ENCODE peak calls at places on chromosomes 16 and 17, in seven cellular contexts. One of them, this sample, is unnamed.
A peak's percentile ranks its signal among the peaks of the same experiment; 100 is the strongest.

GRCh38 chr16:81808933-81809480 is 29.9 kb downstream of the PLCG2 start:
- DNase-seq in neuronal stem cell: no peak
- DNase-seq in CD4-positive, CD25-positive, alpha-beta regulatory T cell: no peak
- DNase-seq in mucosa of descending colon: no peak
- DNase-seq in breast epithelium: no peak
- DNase-seq in OCI-LY7: peak; percentile 95
- DNase-seq in colonic mucosa: no peak
- DNase-seq in this sample: no peak

GRCh38 chr16:29940656-29941055 is 14.6 kb upstream of the KCTD13 start:
- DNase-seq in OCI-LY7: no peak
- DNase-seq in breast epithelium: no peak
- DNase-seq in neuronal stem cell: no peak
- DNase-seq in mucosa of descending colon: no peak
- DNase-seq in CD4-positive, CD25-positive, alpha-beta regulatory T cell: no peak
- DNase-seq in colonic mucosa: no peak
- DNase-seq in this sample: no peak

GRCh38 chr17:67672592-67672991 is 45.1 kb upstream of the NOL11 start:
- DNase-seq in OCI-LY7: no peak
- DNase-seq in breast epithelium: peak; percentile 50
- DNase-seq in colonic mucosa: no peak
- DNase-seq in CD4-positive, CD25-positive, alpha-beta regulatory T cell: no peak
- DNase-seq in mucosa of descending colon: no peak
- DNase-seq in neuronal stem cell: no peak
- DNase-seq in this sample: no peak

GRCh38 chr17:27882162-27882840 is 10.9 kb downstream of the LYRM9 start:
- DNase-seq in CD4-positive, CD25-positive, alpha-beta regulatory T cell: no peak
- DNase-seq in mucosa of descending colon: no peak
- DNase-seq in OCI-LY7: no peak
- DNase-seq in neuronal stem cell: no peak
- DNase-seq in colonic mucosa: no peak
- DNase-seq in breast epithelium: no peak
- DNase-seq in this sample: no peak

GRCh38 chr17:43816336-43817320 is 16.3 kb downstream of the MPP3 start:
- DNase-seq in CD4-positive, CD25-positive, alpha-beta regulatory T cell: no peak
- DNase-seq in colonic mucosa: no peak
- DNase-seq in neuronal stem cell: no peak
- DNase-seq in breast epithelium: no peak
- DNase-seq in OCI-LY7: no peak
- DNase-seq in mucosa of descending colon: no peak
- DNase-seq in this sample: no peak

GRCh38 chr17:29039764-29040598 is 3.0 kb upstream of the PIPOX start:
- DNase-seq in mucosa of descending colon: no peak
- DNase-seq in CD4-positive, CD25-positive, alpha-beta regulatory T cell: no peak
- DNase-seq in breast epithelium: peak; percentile 25
- DNase-seq in OCI-LY7: no peak
- DNase-seq in colonic mucosa: no peak
- DNase-seq in neuronal stem cell: no peak
- DNase-seq in this sample: no peak

GRCh38 chr16:54506691-54507090 is 220.1 kb upstream of the IRX3 start:
- DNase-seq in neuronal stem cell: no peak
- DNase-seq in OCI-LY7: no peak
- DNase-seq in colonic mucosa: no peak
- DNase-seq in mucosa of descending colon: no peak
- DNase-seq in CD4-positive, CD25-positive, alpha-beta regulatory T cell: no peak
- DNase-seq in breast epithelium: no peak
- DNase-seq in this sample: no peak

GRCh38 chr16:58634265-58634802 is 4.7 kb upstream of the CNOT1 start:
- DNase-seq in mucosa of descending colon: no peak
- DNase-seq in colonic mucosa: no peak
- DNase-seq in breast epithelium: no peak
- DNase-seq in CD4-positive, CD25-positive, alpha-beta regulatory T cell: no peak
- DNase-seq in OCI-LY7: no peak
- DNase-seq in neuronal stem cell: no peak
- DNase-seq in this sample: no peak

GRCh38 chr17:29347831-29348281 is 42.3 kb upstream of the TAOK1 start:
- DNase-seq in neuronal stem cell: no peak
- DNase-seq in mucosa of descending colon: no peak
- DNase-seq in CD4-positive, CD25-positive, alpha-beta regulatory T cell: no peak
- DNase-seq in OCI-LY7: no peak
- DNase-seq in colonic mucosa: no peak
- DNase-seq in breast epithelium: peak; percentile 25
- DNase-seq in this sample: no peak

GRCh38 chr16:17578921-17579876 is 108.4 kb upstream of the XYLT1 start:
- DNase-seq in OCI-LY7: peak; percentile 71
- DNase-seq in neuronal stem cell: peak; percentile 86
- DNase-seq in colonic mucosa: peak; percentile 77
- DNase-seq in breast epithelium: peak; percentile 55
- DNase-seq in mucosa of descending colon: no peak
- DNase-seq in CD4-positive, CD25-positive, alpha-beta regulatory T cell: peak; percentile 72
- DNase-seq in this sample: peak; percentile 21

GRCh38 chr16:75401697-75402096 is 31.6 kb downstream of the CFDP1 start:
- DNase-seq in mucosa of descending colon: no peak
- DNase-seq in colonic mucosa: no peak
- DNase-seq in breast epithelium: no peak
- DNase-seq in CD4-positive, CD25-positive, alpha-beta regulatory T cell: no peak
- DNase-seq in OCI-LY7: no peak
- DNase-seq in neuronal stem cell: no peak
- DNase-seq in this sample: no peak

GRCh38 chr17:75250009-75250471 is 11.4 kb downstream of the GGA3 start:
- DNase-seq in CD4-positive, CD25-positive, alpha-beta regulatory T cell: peak; percentile 82
- DNase-seq in mucosa of descending colon: no peak
- DNase-seq in OCI-LY7: peak; percentile 50
- DNase-seq in neuronal stem cell: no peak
- DNase-seq in breast epithelium: no peak
- DNase-seq in colonic mucosa: no peak
- DNase-seq in this sample: peak; percentile 51

GRCh38 chr16:54843424-54843750 is 87.3 kb upstream of the IRX5 start:
- DNase-seq in CD4-positive, CD25-positive, alpha-beta regulatory T cell: no peak
- DNase-seq in neuronal stem cell: no peak
- DNase-seq in colonic mucosa: no peak
- DNase-seq in OCI-LY7: no peak
- DNase-seq in mucosa of descending colon: no peak
- DNase-seq in breast epithelium: no peak
- DNase-seq in this sample: no peak

GRCh38 chr17:44095647-44096496 is 25.3 kb downstream of the G6PC3 start:
- DNase-seq in neuronal stem cell: peak; percentile 91
- DNase-seq in breast epithelium: no peak
- DNase-seq in OCI-LY7: no peak
- DNase-seq in CD4-positive, CD25-positive, alpha-beta regulatory T cell: no peak
- DNase-seq in mucosa of descending colon: peak; percentile 67
- DNase-seq in colonic mucosa: peak; percentile 81
- DNase-seq in this sample: peak; percentile 68

GRCh38 chr16:86970726-86971125 is 346.5 kb downstream of the C16orf95 start:
- DNase-seq in mucosa of descending colon: no peak
- DNase-seq in colonic mucosa: no peak
- DNase-seq in OCI-LY7: no peak
- DNase-seq in CD4-positive, CD25-positive, alpha-beta regulatory T cell: no peak
- DNase-seq in neuronal stem cell: no peak
- DNase-seq in breast epithelium: no peak
- DNase-seq in this sample: peak; percentile 9

GRCh38 chr17:63932008-63932561 is at the start of gene CD79B:
- DNase-seq in OCI-LY7: peak; percentile 93
- DNase-seq in colonic mucosa: no peak
- DNase-seq in breast epithelium: no peak
- DNase-seq in CD4-positive, CD25-positive, alpha-beta regulatory T cell: peak; percentile 73
- DNase-seq in mucosa of descending colon: peak; percentile 81
- DNase-seq in neuronal stem cell: no peak
- DNase-seq in this sample: no peak

GRCh38 chr17:8173056-8173870 is 2.9 kb downstream of the TMEM107 start:
- DNase-seq in breast epithelium: peak; percentile 86
- DNase-seq in mucosa of descending colon: peak; percentile 79
- DNase-seq in colonic mucosa: peak; percentile 85
- DNase-seq in CD4-positive, CD25-positive, alpha-beta regulatory T cell: peak; percentile 95
- DNase-seq in OCI-LY7: peak; percentile 95
- DNase-seq in neuronal stem cell: peak; percentile 77
- DNase-seq in this sample: peak; percentile 67

GRCh38 chr17:700504-701094 is 14.0 kb downstream of the VPS53 start:
- DNase-seq in neuronal stem cell: no peak
- DNase-seq in breast epithelium: no peak
- DNase-seq in CD4-positive, CD25-positive, alpha-beta regulatory T cell: peak; percentile 54
- DNase-seq in mucosa of descending colon: no peak
- DNase-seq in colonic mucosa: no peak
- DNase-seq in OCI-LY7: peak; percentile 52
- DNase-seq in this sample: no peak

GRCh38 chr16:87560428-87561199 is 41.7 kb upstream of the JPH3 start:
- DNase-seq in OCI-LY7: peak; percentile 58
- DNase-seq in neuronal stem cell: no peak
- DNase-seq in breast epithelium: no peak
- DNase-seq in colonic mucosa: peak; percentile 73
- DNase-seq in CD4-positive, CD25-positive, alpha-beta regulatory T cell: no peak
- DNase-seq in mucosa of descending colon: peak; percentile 78
- DNase-seq in this sample: no peak

GRCh38 chr16:30758988-30759461 is 2.8 kb downstream of the CFAP119 start:
- DNase-seq in breast epithelium: no peak
- DNase-seq in mucosa of descending colon: no peak
- DNase-seq in neuronal stem cell: no peak
- DNase-seq in CD4-positive, CD25-positive, alpha-beta regulatory T cell: no peak
- DNase-seq in OCI-LY7: peak; percentile 42
- DNase-seq in colonic mucosa: no peak
- DNase-seq in this sample: no peak

GRCh38 chr17:15271731-15272130 is 6.6 kb upstream of the PMP22 start:
- DNase-seq in mucosa of descending colon: no peak
- DNase-seq in neuronal stem cell: no peak
- DNase-seq in colonic mucosa: no peak
- DNase-seq in breast epithelium: no peak
- DNase-seq in CD4-positive, CD25-positive, alpha-beta regulatory T cell: no peak
- DNase-seq in OCI-LY7: no peak
- DNase-seq in this sample: no peak

GRCh38 chr16:720990-721764 is at the start of gene ANTKMT:
- DNase-seq in CD4-positive, CD25-positive, alpha-beta regulatory T cell: peak; percentile 89
- DNase-seq in mucosa of descending colon: peak; percentile 93
- DNase-seq in OCI-LY7: peak; percentile 96
- DNase-seq in neuronal stem cell: peak; percentile 88
- DNase-seq in colonic mucosa: peak; percentile 87
- DNase-seq in breast epithelium: peak; percentile 76
- DNase-seq in this sample: peak; percentile 90

GRCh38 chr17:58517378-58517927 is 3.0 kb upstream of the MTMR4 start:
- DNase-seq in breast epithelium: no peak
- DNase-seq in neuronal stem cell: no peak
- DNase-seq in CD4-positive, CD25-positive, alpha-beta regulatory T cell: no peak
- DNase-seq in OCI-LY7: no peak
- DNase-seq in mucosa of descending colon: no peak
- DNase-seq in colonic mucosa: no peak
- DNase-seq in this sample: no peak

GRCh38 chr16:56252835-56253234 is 61.5 kb downstream of the GNAO1 start:
- DNase-seq in neuronal stem cell: no peak
- DNase-seq in mucosa of descending colon: no peak
- DNase-seq in colonic mucosa: no peak
- DNase-seq in OCI-LY7: no peak
- DNase-seq in CD4-positive, CD25-positive, alpha-beta regulatory T cell: no peak
- DNase-seq in breast epithelium: no peak
- DNase-seq in this sample: peak; percentile 34
- H3K4me1 ChIP-seq in neuronal stem cell: no peaks in the 10 kb centered on the region
- H3K4me1 ChIP-seq in mucosa of descending colon: no peaks in the 10 kb centered on the region
- H3K4me1 ChIP-seq in colonic mucosa: no peaks in the 10 kb centered on the region
- H3K4me1 ChIP-seq in OCI-LY7: no peaks in the 10 kb centered on the region
- H3K4me1 ChIP-seq in CD4-positive, CD25-positive, alpha-beta regulatory T cell: no peaks in the 10 kb centered on the region
- H3K4me1 ChIP-seq in breast epithelium: no peaks in the 10 kb centered on the region
- H3K4me1 ChIP-seq in this sample: no peaks in the 10 kb centered on the region

GRCh38 chr17:22704674-22705073 is 1012.4 kb downstream of the KCNJ18 start:
- DNase-seq in colonic mucosa: no peak
- DNase-seq in mucosa of descending colon: no peak
- DNase-seq in neuronal stem cell: no peak
- DNase-seq in breast epithelium: no peak
- DNase-seq in CD4-positive, CD25-positive, alpha-beta regulatory T cell: no peak
- DNase-seq in OCI-LY7: no peak
- DNase-seq in this sample: no peak
- H3K9me3 ChIP-seq in colonic mucosa: no peaks in the 10 kb centered on the region
- H3K9me3 ChIP-seq in mucosa of descending colon: peaks cover 76% of the 10 kb centered on the region
- H3K9me3 ChIP-seq in neuronal stem cell: no peaks in the 10 kb centered on the region
- H3K9me3 ChIP-seq in breast epithelium: peaks cover 13% of the 10 kb centered on the region
- H3K9me3 ChIP-seq in CD4-positive, CD25-positive, alpha-beta regulatory T cell: peaks cover 22% of the 10 kb centered on the region
- H3K9me3 ChIP-seq in OCI-LY7: no peaks in the 10 kb centered on the region
- H3K9me3 ChIP-seq in this sample: no peaks in the 10 kb centered on the region

DNA sequence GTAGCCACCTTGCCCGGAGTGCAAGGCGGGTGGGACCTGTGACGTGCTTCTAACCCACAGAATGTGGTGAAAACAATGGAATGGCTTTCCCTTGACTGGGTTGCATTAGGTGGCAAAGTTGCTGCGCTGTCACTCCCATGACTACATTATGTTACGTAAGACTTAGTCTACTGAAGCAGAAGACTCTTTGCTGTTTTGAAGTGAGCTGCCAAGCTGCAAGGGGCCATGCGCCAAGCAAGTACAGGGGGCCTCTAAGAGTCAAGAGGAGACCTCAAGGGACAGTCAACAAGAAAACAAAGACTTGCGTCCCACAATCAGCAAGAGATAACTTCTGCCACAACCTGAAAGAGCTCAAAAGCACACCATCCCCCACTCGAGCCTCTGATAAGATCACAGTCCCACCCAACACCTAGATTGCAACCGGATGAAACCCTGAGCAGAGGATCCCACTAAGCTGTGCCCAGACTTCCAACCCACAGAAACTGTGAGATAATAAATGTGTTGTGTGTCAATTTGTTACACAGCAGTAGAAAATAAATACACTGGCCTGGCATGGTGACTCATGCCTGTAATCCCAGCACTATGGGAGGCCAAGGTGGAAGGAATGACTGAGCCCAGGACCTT is 16.5 kb downstream of the ANKRD11 start:
- DNase-seq in neuronal stem cell: no peak
- DNase-seq in colonic mucosa: no peak
- DNase-seq in OCI-LY7: no peak
- DNase-seq in breast epithelium: no peak
- DNase-seq in CD4-positive, CD25-positive, alpha-beta regulatory T cell: peak; percentile 52
- DNase-seq in mucosa of descending colon: no peak
- DNase-seq in this sample: peak; percentile 35
- H3K4me1 ChIP-seq in neuronal stem cell: peaks cover 2% of the 10 kb centered on the region
- H3K4me1 ChIP-seq in colonic mucosa: peaks cover 32% of the 10 kb centered on the region
- H3K4me1 ChIP-seq in OCI-LY7: peaks cover 56% of the 10 kb centered on the region
- H3K4me1 ChIP-seq in breast epithelium: peaks cover 4% of the 10 kb centered on the region
- H3K4me1 ChIP-seq in CD4-positive, CD25-positive, alpha-beta regulatory T cell: peaks cover 86% of the 10 kb centered on the region
- H3K4me1 ChIP-seq in mucosa of descending colon: peaks cover 43% of the 10 kb centered on the region
- H3K4me1 ChIP-seq in this sample: peaks cover 84% of the 10 kb centered on the region

DNA sequence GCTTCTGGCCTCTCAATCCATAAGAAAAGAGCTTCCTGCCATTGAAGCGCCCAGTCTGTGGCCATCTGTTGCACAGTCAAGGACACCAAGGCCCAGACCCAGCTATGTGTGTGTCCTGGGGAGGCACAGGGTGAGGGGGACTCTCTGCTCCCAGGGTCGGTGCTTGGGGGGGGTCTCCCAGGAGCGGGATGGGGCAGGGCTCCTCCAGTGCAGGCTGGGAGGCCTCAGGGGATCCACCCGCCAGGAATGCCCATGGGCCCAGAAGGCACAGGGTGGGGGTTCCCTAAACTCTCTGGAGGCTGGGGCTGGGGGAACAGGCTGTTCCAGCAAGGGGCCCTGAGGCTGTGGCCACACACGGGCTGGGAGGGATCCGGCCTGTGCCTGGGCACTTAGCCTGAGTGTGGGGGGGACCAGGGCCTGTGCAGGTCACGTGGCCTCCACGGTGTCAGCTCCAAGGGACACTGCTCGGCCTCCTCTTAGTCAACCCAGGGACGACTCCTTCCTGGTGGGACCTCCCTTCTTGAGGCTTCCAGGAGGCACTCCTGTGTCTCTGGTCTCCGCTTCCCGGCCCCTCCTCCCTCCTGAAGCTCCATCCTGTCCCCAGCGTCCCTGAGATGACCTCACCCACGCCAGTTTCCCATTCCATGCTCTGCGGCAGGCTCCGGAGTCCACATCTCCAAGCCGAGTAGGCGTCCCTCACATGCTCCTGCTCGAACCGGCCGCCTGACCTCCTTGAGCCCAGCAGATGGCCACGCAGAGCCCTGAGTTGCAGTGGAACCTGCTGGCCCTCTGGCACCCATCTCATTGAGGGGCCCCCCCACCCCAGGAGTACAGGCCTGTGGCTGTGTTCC is 23.1 kb upstream of the BAHCC1 start:
- DNase-seq in colonic mucosa: no peak
- DNase-seq in mucosa of descending colon: no peak
- DNase-seq in breast epithelium: no peak
- DNase-seq in OCI-LY7: no peak
- DNase-seq in neuronal stem cell: no peak
- DNase-seq in CD4-positive, CD25-positive, alpha-beta regulatory T cell: no peak
- DNase-seq in this sample: peak; percentile 88
- H3K9me3 ChIP-seq in colonic mucosa: no peaks in the 10 kb centered on the region
- H3K9me3 ChIP-seq in mucosa of descending colon: no peaks in the 10 kb centered on the region
- H3K9me3 ChIP-seq in breast epithelium: no peaks in the 10 kb centered on the region
- H3K9me3 ChIP-seq in OCI-LY7: no peaks in the 10 kb centered on the region
- H3K9me3 ChIP-seq in neuronal stem cell: peaks cover 5% of the 10 kb centered on the region
- H3K9me3 ChIP-seq in CD4-positive, CD25-positive, alpha-beta regulatory T cell: no peaks in the 10 kb centered on the region
- H3K9me3 ChIP-seq in this sample: no peaks in the 10 kb centered on the region